ENCODE peak calls at places on chromosomes 6 and 20, in nine cellular contexts. One of them, this sample, is unnamed.

GRCh38 chr20:362271-363254 is 15.7 kb downstream of the NRSN2 start:
- DNase-seq in PC-3: peak
- DNase-seq in activated CD4-positive, alpha-beta T cell treated with anti-CD3 and anti-CD28 coated beads, Interleukin-2, amount 50 U/mL, for 24 hours: no peak
- DNase-seq in activated CD4-positive, CD25-positive, alpha-beta regulatory T cell: no peak
- DNase-seq in NCI-H1092: peak
- DNase-seq in activated T-cell treated with anti-CD3 and anti-CD28 coated beads, Interleukin-2, amount 50 U/mL, for 48 hours: peak
- DNase-seq in GM03348: peak
- DNase-seq in OCI-LY7: peak
- DNase-seq in body of pancreas: peak
- DNase-seq in this sample: peak

GRCh38 chr6:166318227-166318626 is 10.0 kb upstream of the PRR18 start:
- DNase-seq in PC-3: no peak
- DNase-seq in activated CD4-positive, alpha-beta T cell treated with anti-CD3 and anti-CD28 coated beads, Interleukin-2, amount 50 U/mL, for 24 hours: no peak
- DNase-seq in activated CD4-positive, CD25-positive, alpha-beta regulatory T cell: no peak
- DNase-seq in NCI-H1092: no peak
- DNase-seq in activated T-cell treated with anti-CD3 and anti-CD28 coated beads, Interleukin-2, amount 50 U/mL, for 48 hours: no peak
- DNase-seq in GM03348: no peak
- DNase-seq in OCI-LY7: no peak
- DNase-seq in body of pancreas: no peak
- DNase-seq in this sample: no peak

GRCh38 chr6:50608421-50608820 is 104.9 kb upstream of the TFAP2D start:
- DNase-seq in PC-3: peak
- DNase-seq in activated CD4-positive, alpha-beta T cell treated with anti-CD3 and anti-CD28 coated beads, Interleukin-2, amount 50 U/mL, for 24 hours: no peak
- DNase-seq in activated CD4-positive, CD25-positive, alpha-beta regulatory T cell: no peak
- DNase-seq in NCI-H1092: no peak
- DNase-seq in activated T-cell treated with anti-CD3 and anti-CD28 coated beads, Interleukin-2, amount 50 U/mL, for 48 hours: no peak
- DNase-seq in GM03348: no peak
- DNase-seq in OCI-LY7: no peak
- DNase-seq in body of pancreas: no peak
- DNase-seq in this sample: no peak

GRCh38 chr6:20997143-20997792 is 463.0 kb downstream of the CDKAL1 start:
- DNase-seq in PC-3: no peak
- DNase-seq in activated CD4-positive, alpha-beta T cell treated with anti-CD3 and anti-CD28 coated beads, Interleukin-2, amount 50 U/mL, for 24 hours: no peak
- DNase-seq in activated CD4-positive, CD25-positive, alpha-beta regulatory T cell: no peak
- DNase-seq in NCI-H1092: no peak
- DNase-seq in activated T-cell treated with anti-CD3 and anti-CD28 coated beads, Interleukin-2, amount 50 U/mL, for 48 hours: no peak
- DNase-seq in GM03348: no peak
- DNase-seq in OCI-LY7: no peak
- DNase-seq in body of pancreas: no peak
- DNase-seq in this sample: no peak

GRCh38 chr6:112956696-112957525 is 609.8 kb downstream of the RFPL4B start:
- DNase-seq in PC-3: peak
- DNase-seq in activated CD4-positive, alpha-beta T cell treated with anti-CD3 and anti-CD28 coated beads, Interleukin-2, amount 50 U/mL, for 24 hours: no peak
- DNase-seq in activated CD4-positive, CD25-positive, alpha-beta regulatory T cell: no peak
- DNase-seq in NCI-H1092: no peak
- DNase-seq in activated T-cell treated with anti-CD3 and anti-CD28 coated beads, Interleukin-2, amount 50 U/mL, for 48 hours: no peak
- DNase-seq in GM03348: peak
- DNase-seq in OCI-LY7: no peak
- DNase-seq in body of pancreas: no peak
- DNase-seq in this sample: no peak

GRCh38 chr6:12363651-12364381 is 73.7 kb downstream of the EDN1 start:
- DNase-seq in PC-3: no peak
- DNase-seq in activated CD4-positive, alpha-beta T cell treated with anti-CD3 and anti-CD28 coated beads, Interleukin-2, amount 50 U/mL, for 24 hours: no peak
- DNase-seq in activated CD4-positive, CD25-positive, alpha-beta regulatory T cell: no peak
- DNase-seq in NCI-H1092: no peak
- DNase-seq in activated T-cell treated with anti-CD3 and anti-CD28 coated beads, Interleukin-2, amount 50 U/mL, for 48 hours: no peak
- DNase-seq in GM03348: no peak
- DNase-seq in OCI-LY7: peak
- DNase-seq in body of pancreas: peak
- DNase-seq in this sample: peak

GRCh38 chr20:45337367-45338120 is 10.7 kb downstream of the SDC4 start:
- DNase-seq in PC-3: peak
- DNase-seq in activated CD4-positive, alpha-beta T cell treated with anti-CD3 and anti-CD28 coated beads, Interleukin-2, amount 50 U/mL, for 24 hours: no peak
- DNase-seq in activated CD4-positive, CD25-positive, alpha-beta regulatory T cell: no peak
- DNase-seq in NCI-H1092: no peak
- DNase-seq in activated T-cell treated with anti-CD3 and anti-CD28 coated beads, Interleukin-2, amount 50 U/mL, for 48 hours: no peak
- DNase-seq in GM03348: peak
- DNase-seq in OCI-LY7: no peak
- DNase-seq in body of pancreas: peak
- DNase-seq in this sample: peak

GRCh38 chr6:158370805-158371204 is 58.5 kb downstream of the TULP4 start:
- DNase-seq in PC-3: no peak
- DNase-seq in activated CD4-positive, alpha-beta T cell treated with anti-CD3 and anti-CD28 coated beads, Interleukin-2, amount 50 U/mL, for 24 hours: no peak
- DNase-seq in activated CD4-positive, CD25-positive, alpha-beta regulatory T cell: no peak
- DNase-seq in NCI-H1092: no peak
- DNase-seq in activated T-cell treated with anti-CD3 and anti-CD28 coated beads, Interleukin-2, amount 50 U/mL, for 48 hours: no peak
- DNase-seq in GM03348: no peak
- DNase-seq in OCI-LY7: no peak
- DNase-seq in body of pancreas: no peak
- DNase-seq in this sample: no peak

GRCh38 chr6:88013015-88013414 is 34.6 kb upstream of the SPACA1 start:
- DNase-seq in PC-3: no peak
- DNase-seq in activated CD4-positive, alpha-beta T cell treated with anti-CD3 and anti-CD28 coated beads, Interleukin-2, amount 50 U/mL, for 24 hours: no peak
- DNase-seq in activated CD4-positive, CD25-positive, alpha-beta regulatory T cell: no peak
- DNase-seq in NCI-H1092: no peak
- DNase-seq in activated T-cell treated with anti-CD3 and anti-CD28 coated beads, Interleukin-2, amount 50 U/mL, for 48 hours: peak
- DNase-seq in GM03348: no peak
- DNase-seq in OCI-LY7: peak
- DNase-seq in body of pancreas: no peak
- DNase-seq in this sample: no peak

GRCh38 chr6:118283759-118284158 is 264.3 kb upstream of the PLN start:
- DNase-seq in PC-3: peak
- DNase-seq in activated CD4-positive, alpha-beta T cell treated with anti-CD3 and anti-CD28 coated beads, Interleukin-2, amount 50 U/mL, for 24 hours: peak
- DNase-seq in activated CD4-positive, CD25-positive, alpha-beta regulatory T cell: peak
- DNase-seq in NCI-H1092: peak
- DNase-seq in activated T-cell treated with anti-CD3 and anti-CD28 coated beads, Interleukin-2, amount 50 U/mL, for 48 hours: peak
- DNase-seq in GM03348: peak
- DNase-seq in OCI-LY7: peak
- DNase-seq in body of pancreas: peak
- DNase-seq in this sample: peak

GRCh38 chr20:16713056-16713455 is 16.8 kb upstream of the SNRPB2 start:
- DNase-seq in PC-3: no peak
- DNase-seq in activated CD4-positive, alpha-beta T cell treated with anti-CD3 and anti-CD28 coated beads, Interleukin-2, amount 50 U/mL, for 24 hours: no peak
- DNase-seq in activated CD4-positive, CD25-positive, alpha-beta regulatory T cell: no peak
- DNase-seq in NCI-H1092: no peak
- DNase-seq in activated T-cell treated with anti-CD3 and anti-CD28 coated beads, Interleukin-2, amount 50 U/mL, for 48 hours: no peak
- DNase-seq in GM03348: no peak
- DNase-seq in OCI-LY7: no peak
- DNase-seq in body of pancreas: no peak
- DNase-seq in this sample: no peak